ENCODE peak calls at places on chromosomes 3 and 15, in ten cellular contexts. E is transverse colon, A is ovary, C is SK-N-SH, O is sigmoid colon, D is H1, R is A549, X is tibial nerve, K is HepG2, T is suprapubic skin. U is an unnamed sample.

GRCh38 chr3:99867594-99868437 is 50.2 kb downstream of the CMSS1 start:
- DNase-seq in C (no peak), D (no peak), O (no peak), T (no peak), E (no peak), A (no peak), R (no peak), X (no peak), K (no peak), U (no peak)

GRCh38 chr15:50774450-50774849 is 8.9 kb upstream of the SPPL2A start:
- DNase-seq in R (peak), X (no peak), O (no peak), C (no peak), T (no peak), D (no peak), E (no peak), K (no peak), A (no peak), U (no peak)

GRCh38 chr15:99340347-99340746 is 89.1 kb downstream of the LRRC28 start:
- DNase-seq in T (no peak), C (no peak), K (peak), D (no peak), X (no peak), A (no peak), E (no peak), R (no peak), O (no peak), U (no peak)

GRCh38 chr3:84836961-84837360 is 121.8 kb upstream of the CADM2 start:
- DNase-seq in R (no peak), D (peak), X (no peak), O (no peak), C (no peak), T (no peak), A (no peak), E (no peak), K (no peak), U (no peak)

GRCh38 chr3:74059301-74059700 is 434.6 kb upstream of the PDZRN3 start:
- DNase-seq in E (no peak), O (no peak), R (no peak), K (no peak), T (no peak), C (no peak), A (no peak), D (no peak), X (no peak), U (no peak)

GRCh38 chr3:171306631-171307030 is 153.6 kb downstream of the TNIK start:
- DNase-seq in R (peak), O (peak), D (no peak), E (peak), A (no peak), T (no peak), X (peak), K (no peak), C (no peak), U (no peak)

GRCh38 chr3:196246612-196247308 is 30.4 kb downstream of the SLC51A start:
- DNase-seq in E (no peak), T (no peak), X (no peak), A (no peak), D (no peak), O (no peak), K (no peak), C (no peak), R (no peak), U (no peak)

GRCh38 chr3:107919239-107919638 is 171.6 kb downstream of the CD47 start:
- DNase-seq in D (no peak), R (no peak), X (no peak), K (no peak), C (no peak), T (no peak), O (no peak), A (no peak), E (no peak), U (no peak)

GRCh38 chr3:188578579-188579363 is 424.8 kb downstream of the LPP start:
- DNase-seq in T (no peak), O (peak), D (no peak), A (peak), X (peak), C (no peak), R (no peak), K (no peak), E (peak), U (peak)

GRCh38 chr3:131705558-131706051 is 202.8 kb upstream of the MRPL3 start:
- DNase-seq in A (no peak), T (no peak), O (no peak), C (no peak), E (no peak), R (peak), K (no peak), X (no peak), D (no peak), U (no peak)

GRCh38 chr3:157785071-157785826 is 282.0 kb upstream of the VEPH1 start:
- DNase-seq in O (no peak), D (no peak), E (no peak), K (peak), A (peak), T (no peak), C (peak), R (peak), X (no peak), U (no peak)

GRCh38 chr15:42133356-42133755 is 23.1 kb downstream of the PLA2G4F start:
- DNase-seq in K (no peak), R (no peak), O (no peak), X (no peak), D (no peak), A (no peak), T (peak), E (no peak), C (no peak), U (peak)
- TF ChIP-seq EP300 in K (no peak), R (no peak), O (no peak), X (no peak), D (no peak), A (no peak), T (no peak), E (no peak), C (no peak), U (no peak)

GRCh38 chr3:125256675-125257074 is 44.1 kb upstream of the SLC12A8 start:
- DNase-seq in T (no peak), A (no peak), E (no peak), C (no peak), O (no peak), K (no peak), R (no peak), X (no peak), D (no peak), U (no peak)
- TF ChIP-seq EP300 in T (no peak), A (no peak), E (no peak), C (no peak), O (no peak), K (no peak), R (no peak), X (no peak), D (no peak), U (no peak)

GRCh38 chr3:82165266-82165665 is 403.8 kb upstream of the GBE1 start:
- DNase-seq in T (no peak), O (no peak), C (no peak), D (no peak), A (no peak), E (no peak), R (no peak), K (no peak), X (no peak), U (no peak)

DNA sequence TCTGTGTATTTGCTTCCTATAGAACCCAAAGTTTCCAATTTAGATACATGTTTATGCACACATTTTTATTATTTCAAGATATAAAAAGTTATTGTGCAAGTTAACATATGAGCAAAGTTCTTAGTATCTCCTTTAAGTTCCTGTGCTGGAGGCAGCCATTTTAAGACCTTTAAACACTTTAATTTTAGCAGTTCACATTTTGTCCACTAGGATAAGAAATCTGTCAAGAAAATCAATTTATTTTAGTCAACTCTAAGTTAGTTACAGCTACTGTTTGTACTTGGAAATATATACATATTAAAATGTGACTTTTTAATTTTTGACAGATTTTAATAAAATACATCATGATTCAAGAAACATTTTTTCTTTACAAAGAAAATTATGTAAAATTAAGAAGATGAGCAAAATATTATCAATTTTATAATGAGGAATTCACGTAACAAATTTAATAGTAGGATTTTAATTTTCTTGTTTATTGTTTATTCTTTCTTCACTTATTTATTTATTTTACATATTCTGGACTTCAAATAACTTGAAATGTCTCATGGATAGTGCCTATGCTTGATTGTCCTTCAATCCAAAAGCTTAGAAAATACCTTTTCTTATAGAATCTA is 402.6 kb upstream of the GBE1 start:
- DNase-seq in E (no peak), C (no peak), T (no peak), A (no peak), D (no peak), R (peak), X (no peak), K (no peak), O (no peak), U (no peak)
- TF ChIP-seq EP300 in E (no peak), C (no peak), T (no peak), A (no peak), D (no peak), R (no peak), X (no peak), K (no peak), O (no peak), U (no peak)

DNA sequence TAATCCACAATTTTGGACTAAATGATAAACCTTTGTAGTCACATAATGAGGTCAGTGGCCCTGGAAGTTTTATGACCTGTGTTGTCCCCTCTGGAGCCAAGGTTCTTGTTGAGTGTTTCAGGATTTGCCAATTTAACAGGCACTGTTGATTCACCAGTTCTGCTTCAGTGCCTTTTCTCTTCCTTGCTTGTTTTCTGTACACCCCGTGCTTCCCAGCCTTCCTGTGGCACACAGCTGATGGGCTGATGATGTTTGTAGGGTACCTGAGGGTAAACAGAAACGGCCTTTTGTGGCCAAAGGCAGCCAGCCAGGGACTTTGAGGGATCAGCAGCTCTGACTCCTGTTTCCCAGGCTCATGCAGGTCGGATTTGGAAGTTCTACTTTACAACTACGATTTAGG is 13.3 kb downstream of the GYG1 start:
- DNase-seq in E (no peak), O (no peak), D (no peak), C (no peak), R (no peak), X (no peak), K (no peak), T (no peak), A (no peak), U (no peak)
- TF ChIP-seq EP300 in E (no peak), O (no peak), D (no peak), C (no peak), R (no peak), X (no peak), K (no peak), T (no peak), A (no peak), U (no peak)

U was measured in esophagus muscularis mucosa.